ENCODE peak calls at places on chromosomes 11 and 22, in four cellular contexts. I is endodermal cell, P is neural progenitor cell, W is dorsolateral prefrontal cortex. R is an unnamed sample.

GRCh38 chr22:38109391-38110000 is 988 bp downstream of the BAIAP2L2 start:
- DNase-seq in P (peak; percentile 31), I (peak; percentile 54), W (no peak), R (no peak)

GRCh38 chr11:119512373-119512772 is 89.4 kb upstream of the THY1 start:
- DNase-seq in I (no peak), W (no peak), P (no peak), R (no peak)

GRCh38 chr11:12411806-12412727 is 34.7 kb downstream of the PARVA start:
- DNase-seq in W (no peak), I (peak; percentile 95), P (peak; percentile 82), R (no peak)

GRCh38 chr11:66858939-66859685 is 2.2 kb downstream of the LRFN4 start:
- DNase-seq in W (no peak), P (no peak), I (no peak), R (no peak)

GRCh38 chr11:47433991-47434786 is 8.0 kb upstream of the PSMC3 start:
- DNase-seq in I (no peak), W (no peak), P (no peak), R (no peak)

GRCh38 chr11:31173926-31174680 is 195.4 kb downstream of the DCDC1 start:
- DNase-seq in P (no peak), I (no peak), W (no peak), R (no peak)

GRCh38 chr11:70747285-70747684 is 349.0 kb downstream of the CTTN start:
- DNase-seq in W (no peak), P (no peak), I (no peak), R (no peak)

GRCh38 chr11:119172513-119172912 is 4.0 kb downstream of the NLRX1 start:
- DNase-seq in W (no peak), I (no peak), P (no peak), R (no peak)

GRCh38 chr11:120511804-120512726 is 517 bp downstream of the GRIK4 start:
- DNase-seq in I (peak; percentile 68), P (peak; percentile 27), W (no peak), R (no peak)

GRCh38 chr22:25085156-25085555 is 114.5 kb upstream of the CRYBB3 start:
- DNase-seq in I (no peak), P (no peak), W (no peak), R (no peak)

GRCh38 chr22:29214232-29214631 is 8.5 kb downstream of the EMID1 start:
- DNase-seq in I (peak; percentile 68), P (no peak), W (no peak), R (no peak)

GRCh38 chr11:44305643-44306468 is 4.1 kb downstream of the ALX4 start:
- DNase-seq in W (no peak), I (peak; percentile 82), P (peak; percentile 72), R (no peak)

GRCh38 chr22:47628477-47629272 is 866.2 kb downstream of the TBC1D22A start:
- DNase-seq in W (no peak), P (no peak), I (no peak), R (no peak)
- H3K27ac ChIP-seq in W (no peak overlapping the region), P (no peak overlapping the region), I (no peak overlapping the region), R (no peak overlapping the region)

GRCh38 chr22:31943206-31943975 is 944 bp upstream of the YWHAH start:
- DNase-seq in P (no peak), I (no peak), W (no peak), R (no peak)
- H3K27ac ChIP-seq in P (peak overlapping the region; percentile 97), I (peak overlapping the region; percentile 94), W (peak overlapping the region; percentile 99), R (peak overlapping the region; percentile 96)

DNA sequence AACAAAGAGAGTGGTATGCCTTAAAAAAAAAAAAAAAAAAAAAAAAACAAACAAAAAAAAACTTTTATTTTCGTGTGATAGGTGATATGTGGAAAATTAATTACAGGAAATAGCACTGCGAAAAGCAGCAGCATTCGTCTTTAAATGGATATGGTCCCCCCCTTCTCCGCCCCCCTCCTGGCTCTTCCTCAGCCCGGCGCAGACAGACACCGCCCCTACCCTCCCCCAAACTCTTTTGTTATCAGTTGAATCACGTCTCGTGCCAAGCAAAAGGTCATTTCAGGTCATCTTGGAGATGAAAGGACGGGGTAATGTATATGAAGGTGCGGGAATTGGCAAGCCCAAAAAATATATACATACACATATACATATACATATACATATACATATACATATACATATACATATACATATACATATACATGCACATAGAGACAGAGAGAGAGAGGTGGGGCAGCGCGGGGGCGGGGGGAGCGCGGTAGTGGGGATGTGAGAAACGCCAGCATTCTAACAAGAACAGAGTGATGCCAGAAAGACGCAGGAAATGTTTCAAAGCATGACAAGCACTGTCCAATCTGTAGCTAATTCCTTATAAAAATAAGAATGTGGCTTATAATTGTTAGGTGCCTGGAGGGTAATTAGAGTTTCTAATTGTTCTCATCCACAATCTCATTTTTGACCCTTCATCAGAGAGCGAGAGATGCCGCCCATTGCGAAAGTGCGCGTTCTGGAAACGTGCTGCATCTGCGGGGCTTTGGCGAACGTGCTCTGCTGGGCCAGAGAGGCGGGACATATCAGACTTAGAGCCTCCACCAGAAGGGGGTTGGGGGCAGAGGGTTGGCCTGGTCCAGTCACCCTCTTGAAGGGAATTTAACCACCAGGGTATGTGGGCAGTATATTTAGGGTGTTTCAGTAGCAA is 214.5 kb upstream of the UBASH3B start:
- DNase-seq in I (peak; percentile 77), P (peak; percentile 77), W (no peak), R (peak; percentile 58)
- H3K27ac ChIP-seq in I (peak overlapping the region; percentile 93), P (no peak overlapping the region), W (peak overlapping the region; percentile 91), R (peak overlapping the region; percentile 37)

DNA sequence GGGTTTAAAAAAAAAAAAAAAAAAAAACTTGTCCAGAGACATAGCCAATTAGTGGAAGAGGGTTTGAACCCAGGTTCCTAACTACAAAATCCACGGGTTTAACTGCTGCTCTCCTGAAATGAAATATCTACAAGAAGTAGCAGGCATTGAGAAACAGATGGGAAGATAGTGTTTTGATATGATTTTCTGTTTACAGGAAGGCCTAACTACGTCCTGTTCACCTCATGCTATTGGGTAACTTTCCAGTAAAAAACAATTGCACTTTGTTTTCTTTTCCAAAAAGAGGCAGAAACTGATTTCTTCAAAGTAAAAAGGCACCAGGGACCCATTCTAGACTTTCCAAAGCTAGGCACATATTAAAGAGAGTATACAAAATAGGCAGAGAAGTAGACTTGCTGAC is 5.9 kb upstream of the C11orf91 start:
- DNase-seq in I (no peak), P (no peak), W (no peak), R (no peak)
- H3K27ac ChIP-seq in I (no peak overlapping the region), P (no peak overlapping the region), W (peak overlapping the region; percentile 61), R (peak overlapping the region; percentile 14)

GRCh38 chr11:8732276-8732675 is 49.7 kb downstream of the RPL27A start:
- DNase-seq in I (no peak), W (no peak), P (no peak), R (no peak)
- H3K27ac ChIP-seq in I (no peak overlapping the region), W (peak overlapping the region; percentile 44), P (no peak overlapping the region), R (peak overlapping the region; percentile 27)

DNA sequence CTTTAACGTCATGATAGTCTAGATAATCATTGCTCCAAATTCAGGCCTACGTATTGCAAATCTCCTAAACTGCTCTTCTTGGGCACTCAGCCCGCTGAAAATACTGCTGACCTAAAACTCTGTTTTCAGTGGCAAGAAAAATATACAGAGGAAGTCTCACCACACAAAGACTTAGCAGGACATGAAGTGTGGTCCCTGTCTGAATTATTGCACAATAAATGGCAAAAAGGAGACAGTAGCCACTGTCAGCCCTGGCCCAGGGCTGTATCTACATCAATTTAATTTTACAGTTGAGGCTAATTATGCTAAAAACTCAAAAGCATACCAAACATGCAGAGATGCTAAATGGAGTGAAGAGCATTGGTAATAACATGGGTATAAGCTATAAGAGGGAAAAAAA is 800.1 kb upstream of the LUZP2 start:
- DNase-seq in P (no peak), I (no peak), W (no peak), R (no peak)
- H3K27ac ChIP-seq in P (no peak overlapping the region), I (no peak overlapping the region), W (no peak overlapping the region), R (no peak overlapping the region)

GRCh38 chr22:42075277-42075676 is 1.2 kb downstream of the PHETA2 start:
- DNase-seq in P (no peak), I (no peak), W (no peak), R (no peak)
- H3K27ac ChIP-seq in P (no peak overlapping the region), I (no peak overlapping the region), W (peak overlapping the region; percentile 67), R (peak overlapping the region; percentile 52)

DNA sequence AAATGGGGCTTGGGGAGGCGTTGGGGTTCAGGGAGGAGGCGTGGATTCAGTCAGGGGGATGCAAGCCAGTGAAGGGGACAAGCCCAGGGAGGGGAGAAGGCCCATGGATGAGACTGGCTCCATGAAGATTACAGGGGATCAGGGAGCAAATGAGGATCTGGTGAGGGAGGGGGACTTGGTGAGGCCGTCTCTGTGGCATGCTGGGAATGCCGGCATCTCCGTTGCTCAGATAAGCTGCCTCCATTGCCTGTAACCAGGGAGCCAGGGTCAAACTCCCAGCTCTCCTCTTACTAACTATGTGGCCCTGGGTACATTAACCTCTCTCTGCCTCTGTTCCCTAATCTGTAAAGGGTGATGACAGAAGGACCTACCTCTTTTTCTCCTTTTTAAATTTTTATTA is 38.7 kb downstream of the TPBGL start:
- DNase-seq in W (no peak), P (peak; percentile 41), I (peak; percentile 55), R (no peak)
- H3K27ac ChIP-seq in W (no peak overlapping the region), P (no peak overlapping the region), I (no peak overlapping the region), R (no peak overlapping the region)